ENCODE peak calls at places on chromosomes 5 and 9, in seven cellular contexts. One of them, this sample, is unnamed.

GRCh38 chr5:108529381-108529780 is 147.5 kb upstream of the FBXL17 start:
- DNase-seq in neural progenitor cell: no peak
- DNase-seq in GM23338: no peak
- DNase-seq in H1: no peak
- DNase-seq in K562: no peak
- DNase-seq in HepG2: no peak
- DNase-seq in astrocyte: peak
- DNase-seq in this sample: peak

GRCh38 chr5:40171971-40172370 is 507.7 kb upstream of the PTGER4 start:
- DNase-seq in K562: no peak
- DNase-seq in astrocyte: peak
- DNase-seq in GM23338: no peak
- DNase-seq in neural progenitor cell: no peak
- DNase-seq in H1: no peak
- DNase-seq in HepG2: no peak
- DNase-seq in this sample: peak

GRCh38 chr5:145228564-145228963 is 606.6 kb downstream of the PRELID2 start:
- DNase-seq in GM23338: no peak
- DNase-seq in neural progenitor cell: no peak
- DNase-seq in HepG2: no peak
- DNase-seq in astrocyte: no peak
- DNase-seq in K562: no peak
- DNase-seq in H1: no peak
- DNase-seq in this sample: no peak

GRCh38 chr5:142823176-142823575 is 53.0 kb downstream of the ARHGAP26 start:
- DNase-seq in K562: no peak
- DNase-seq in HepG2: no peak
- DNase-seq in neural progenitor cell: no peak
- DNase-seq in GM23338: peak
- DNase-seq in astrocyte: no peak
- DNase-seq in H1: no peak
- DNase-seq in this sample: peak

GRCh38 chr5:75734913-75735789 is 17.9 kb upstream of the POC5 start:
- DNase-seq in HepG2: peak
- DNase-seq in astrocyte: no peak
- DNase-seq in neural progenitor cell: peak
- DNase-seq in H1: peak
- DNase-seq in K562: peak
- DNase-seq in GM23338: peak
- DNase-seq in this sample: peak

GRCh38 chr5:142237707-142238106 is 87.1 kb downstream of the SPRY4 start:
- DNase-seq in K562: no peak
- DNase-seq in astrocyte: no peak
- DNase-seq in H1: no peak
- DNase-seq in HepG2: no peak
- DNase-seq in GM23338: no peak
- DNase-seq in neural progenitor cell: no peak
- DNase-seq in this sample: no peak

GRCh38 chr9:93813687-93814560 is 141.2 kb downstream of the BARX1 start:
- DNase-seq in GM23338: peak
- DNase-seq in H1: no peak
- DNase-seq in neural progenitor cell: peak
- DNase-seq in HepG2: no peak
- DNase-seq in astrocyte: no peak
- DNase-seq in K562: no peak
- DNase-seq in this sample: no peak

GRCh38 chr9:2125909-2126308 is 110.8 kb downstream of the SMARCA2 start:
- DNase-seq in HepG2: no peak
- DNase-seq in neural progenitor cell: no peak
- DNase-seq in K562: no peak
- DNase-seq in astrocyte: no peak
- DNase-seq in H1: no peak
- DNase-seq in GM23338: no peak
- DNase-seq in this sample: no peak

GRCh38 chr5:176577312-176578176 is 28.4 kb downstream of the CDHR2 start:
- DNase-seq in neural progenitor cell: no peak
- DNase-seq in GM23338: peak
- DNase-seq in H1: no peak
- DNase-seq in K562: no peak
- DNase-seq in HepG2: no peak
- DNase-seq in astrocyte: no peak
- DNase-seq in this sample: no peak

GRCh38 chr9:133739408-133740280 is 1.5 kb upstream of the SARDH start:
- DNase-seq in K562: no peak
- DNase-seq in GM23338: no peak
- DNase-seq in HepG2: peak
- DNase-seq in astrocyte: no peak
- DNase-seq in neural progenitor cell: no peak
- DNase-seq in H1: no peak
- DNase-seq in this sample: no peak

GRCh38 chr5:142544946-142545652 is 140.8 kb downstream of the FGF1 start:
- DNase-seq in K562: no peak
- DNase-seq in GM23338: no peak
- DNase-seq in H1: no peak
- DNase-seq in HepG2: no peak
- DNase-seq in neural progenitor cell: no peak
- DNase-seq in astrocyte: peak
- DNase-seq in this sample: no peak

GRCh38 chr5:169701910-169702451 is 64.9 kb downstream of the DOCK2 start:
- DNase-seq in astrocyte: no peak
- DNase-seq in neural progenitor cell: peak
- DNase-seq in H1: no peak
- DNase-seq in HepG2: no peak
- DNase-seq in K562: no peak
- DNase-seq in GM23338: peak
- DNase-seq in this sample: peak

GRCh38 chr5:67104859-67105258 is 91.7 kb downstream of the CD180 start:
- DNase-seq in H1: no peak
- DNase-seq in HepG2: no peak
- DNase-seq in astrocyte: no peak
- DNase-seq in neural progenitor cell: no peak
- DNase-seq in K562: no peak
- DNase-seq in GM23338: no peak
- DNase-seq in this sample: no peak

GRCh38 chr5:82375488-82376294 is 97.5 kb upstream of the RPS23 start:
- DNase-seq in H1: no peak
- DNase-seq in neural progenitor cell: no peak
- DNase-seq in HepG2: peak
- DNase-seq in astrocyte: peak
- DNase-seq in K562: no peak
- DNase-seq in GM23338: no peak
- DNase-seq in this sample: no peak

DNA sequence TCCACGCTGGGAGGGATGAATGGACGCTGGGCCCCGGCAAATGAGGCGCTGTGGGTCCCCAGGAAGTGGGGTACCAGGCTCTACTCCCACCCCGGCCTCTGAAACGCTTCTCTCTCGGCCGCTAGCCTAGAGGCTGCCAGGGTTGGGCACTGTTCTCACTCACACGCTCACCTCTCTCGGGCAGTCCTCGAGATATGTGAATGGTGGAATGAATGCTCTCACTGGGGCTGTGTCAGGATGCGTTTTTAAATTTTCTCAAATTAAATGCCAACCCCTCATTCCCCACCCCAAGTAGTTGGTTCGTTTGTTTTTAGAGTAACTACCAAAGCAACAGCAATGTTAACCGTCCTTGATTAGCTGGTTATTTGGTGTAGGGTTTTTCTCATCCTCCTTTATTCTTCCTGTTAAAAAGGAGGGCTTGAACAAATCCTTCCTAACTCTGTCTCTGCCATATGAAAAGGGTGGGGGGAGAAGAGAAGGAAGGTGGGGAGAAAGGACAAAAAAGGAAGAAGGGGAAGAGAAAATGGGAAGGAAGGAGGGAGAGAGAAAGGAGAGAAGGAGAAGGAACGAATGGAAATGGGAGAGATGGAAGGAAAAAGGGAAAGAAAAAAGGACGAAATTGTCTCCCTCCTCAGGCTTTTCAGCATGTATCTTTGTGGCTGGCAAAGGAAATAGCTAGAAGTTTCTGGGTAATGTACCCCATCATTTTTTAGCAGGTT is 1.4 kb upstream of the EBF1 start:
- DNase-seq in GM23338: no peak
- DNase-seq in HepG2: no peak
- DNase-seq in astrocyte: no peak
- DNase-seq in neural progenitor cell: no peak
- DNase-seq in K562: no peak
- DNase-seq in H1: no peak
- DNase-seq in this sample: no peak
- TF ChIP-seq EZH2 in GM23338: peak
- TF ChIP-seq EZH2 in HepG2: no peak
- TF ChIP-seq EZH2 in astrocyte: no peak
- TF ChIP-seq EZH2 in neural progenitor cell: peak
- TF ChIP-seq EZH2 in K562: no peak
- TF ChIP-seq EZH2 in H1: peak
- TF ChIP-seq EZH2 in this sample: no peak

DNA sequence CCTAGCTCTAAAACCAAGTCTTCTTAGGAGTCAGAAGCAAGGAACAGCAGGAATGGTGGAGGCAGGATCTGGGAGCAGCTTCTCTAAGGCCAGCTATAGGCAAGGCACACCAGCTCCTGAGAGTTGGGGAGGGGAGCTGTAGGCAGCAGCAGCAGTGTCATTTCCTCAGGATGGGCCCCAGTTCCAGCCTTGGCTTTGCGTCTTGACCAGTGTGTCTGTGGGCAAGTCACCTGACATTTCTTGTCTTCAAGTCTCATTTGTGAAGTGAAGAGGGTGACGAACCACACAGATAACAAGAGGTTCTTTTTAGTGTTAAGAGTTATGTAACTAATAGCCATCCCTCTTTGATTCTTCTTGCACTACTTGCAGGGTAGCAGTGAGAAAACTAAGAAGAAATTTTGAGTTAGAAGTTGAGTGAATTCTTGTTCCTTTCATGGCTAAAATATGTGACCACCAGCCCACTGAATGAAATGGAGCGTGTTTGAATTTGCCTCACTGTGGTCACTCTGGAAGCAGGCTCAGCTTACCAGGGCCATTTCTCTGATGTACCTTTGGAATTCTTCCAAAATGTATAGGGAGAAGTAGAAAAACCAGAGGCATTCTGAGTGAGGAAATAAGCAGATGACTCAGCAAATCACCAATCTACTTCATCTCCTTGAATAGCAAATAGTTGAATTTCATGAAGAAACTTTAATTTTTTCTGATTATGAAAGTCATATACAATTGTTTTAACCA is 42.4 kb downstream of the RHOBTB3 start:
- DNase-seq in K562: no peak
- DNase-seq in GM23338: no peak
- DNase-seq in H1: no peak
- DNase-seq in neural progenitor cell: no peak
- DNase-seq in HepG2: peak
- DNase-seq in astrocyte: peak
- DNase-seq in this sample: peak
- H2AFZ ChIP-seq in K562: peak
- H2AFZ ChIP-seq in GM23338: peak
- H2AFZ ChIP-seq in H1: no peak
- H2AFZ ChIP-seq in neural progenitor cell: no peak
- H2AFZ ChIP-seq in HepG2: no peak
- H2AFZ ChIP-seq in astrocyte: no peak
- H2AFZ ChIP-seq in this sample: no peak

DNA sequence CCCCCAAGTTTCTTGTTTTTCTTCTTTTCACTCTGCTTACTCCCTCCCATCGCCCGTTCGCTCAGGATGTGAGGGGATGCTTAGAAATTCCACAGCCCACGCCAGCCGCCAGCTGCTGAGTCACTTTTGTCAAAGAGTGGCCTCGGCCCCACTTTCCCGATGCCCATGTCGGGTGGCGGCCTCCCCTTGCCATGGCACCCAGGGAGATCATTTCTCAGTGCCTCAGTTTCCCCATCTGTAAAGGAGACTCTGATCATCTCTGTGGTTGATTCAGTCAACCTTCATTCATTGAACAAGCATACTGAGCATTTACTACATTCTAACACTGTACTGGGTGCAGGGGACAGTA is 362 bp upstream of the PDGFRB start:
- DNase-seq in neural progenitor cell: no peak
- DNase-seq in K562: no peak
- DNase-seq in HepG2: no peak
- DNase-seq in H1: no peak
- DNase-seq in astrocyte: no peak
- DNase-seq in GM23338: no peak
- DNase-seq in this sample: no peak
- TF ChIP-seq EZH2 in neural progenitor cell: no peak
- TF ChIP-seq EZH2 in K562: no peak
- TF ChIP-seq EZH2 in HepG2: no peak
- TF ChIP-seq EZH2 in H1: no peak
- TF ChIP-seq EZH2 in astrocyte: no peak
- TF ChIP-seq EZH2 in GM23338: no peak
- TF ChIP-seq EZH2 in this sample: no peak

DNA sequence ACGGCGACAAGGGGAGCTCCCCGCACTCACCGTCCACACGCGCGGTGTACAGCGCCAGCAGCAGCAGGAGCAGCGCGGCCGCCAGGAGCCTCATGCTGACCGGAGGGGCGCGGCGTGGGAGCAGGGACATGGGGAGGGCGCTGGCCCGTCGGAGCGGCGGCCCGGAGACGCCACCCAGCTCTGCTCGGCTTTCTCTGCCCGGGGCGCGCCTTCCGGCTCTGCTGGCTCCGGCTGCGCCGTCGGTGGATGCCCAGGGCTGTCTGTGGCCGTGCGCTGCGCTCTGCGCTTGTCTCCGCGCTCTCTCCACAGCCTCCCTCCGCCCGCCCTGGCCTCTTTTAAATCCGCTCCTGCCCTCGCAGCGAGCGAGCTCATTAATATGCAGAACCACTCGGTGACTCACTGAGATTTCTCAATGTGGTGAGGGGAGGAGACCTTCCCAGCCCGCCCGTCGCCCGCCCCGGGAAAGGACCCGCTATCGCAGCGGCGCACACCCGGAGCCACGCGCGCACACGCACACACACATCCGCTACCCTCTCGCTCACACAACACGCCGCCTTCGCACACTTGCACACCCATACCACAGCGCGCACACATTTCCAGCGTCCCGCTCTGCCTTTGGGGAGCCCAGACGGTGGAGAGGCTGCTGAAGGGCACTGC is at the start of gene CXCL14:
- DNase-seq in K562: no peak
- DNase-seq in neural progenitor cell: peak
- DNase-seq in GM23338: peak
- DNase-seq in H1: peak
- DNase-seq in HepG2: no peak
- DNase-seq in astrocyte: peak
- DNase-seq in this sample: no peak
- H2AFZ ChIP-seq in K562: no peak
- H2AFZ ChIP-seq in neural progenitor cell: peak
- H2AFZ ChIP-seq in GM23338: peak
- H2AFZ ChIP-seq in H1: peak
- H2AFZ ChIP-seq in HepG2: no peak
- H2AFZ ChIP-seq in astrocyte: peak
- H2AFZ ChIP-seq in this sample: no peak

GRCh38 chr9:37650873-37651768 is at the start of gene FRMPD1:
- DNase-seq in neural progenitor cell: peak
- DNase-seq in K562: no peak
- DNase-seq in H1: peak
- DNase-seq in GM23338: peak
- DNase-seq in astrocyte: peak
- DNase-seq in HepG2: peak
- DNase-seq in this sample: peak
- TF ChIP-seq EZH2 in neural progenitor cell: peak
- TF ChIP-seq EZH2 in K562: no peak
- TF ChIP-seq EZH2 in H1: peak
- TF ChIP-seq EZH2 in GM23338: peak
- TF ChIP-seq EZH2 in astrocyte: peak
- TF ChIP-seq EZH2 in HepG2: no peak
- TF ChIP-seq EZH2 in this sample: peak

GRCh38 chr5:148230240-148230639 is 8.1 kb upstream of the MARCOL start:
- DNase-seq in neural progenitor cell: no peak
- DNase-seq in K562: no peak
- DNase-seq in H1: no peak
- DNase-seq in astrocyte: no peak
- DNase-seq in GM23338: no peak
- DNase-seq in HepG2: no peak
- DNase-seq in this sample: no peak
- H2AFZ ChIP-seq in neural progenitor cell: no peak
- H2AFZ ChIP-seq in K562: peak
- H2AFZ ChIP-seq in H1: peak
- H2AFZ ChIP-seq in astrocyte: no peak
- H2AFZ ChIP-seq in GM23338: peak
- H2AFZ ChIP-seq in HepG2: no peak
- H2AFZ ChIP-seq in this sample: no peak